ENCODE peak calls at places on chromosome 11, in six cellular contexts. One of them, this sample, is unnamed.

GRCh38 chr11:126886085-126886484 is 114.5 kb downstream of the KIRREL3 start:
- DNase-seq in suprapubic skin: no peak
- DNase-seq in adrenal gland: no peak
- DNase-seq in body of pancreas: no peak
- DNase-seq in HL-60: no peak
- DNase-seq in vagina: no peak
- DNase-seq in this sample: no peak

GRCh38 chr11:8233691-8234424 is 29.8 kb downstream of the LMO1 start:
- DNase-seq in suprapubic skin: no peak
- DNase-seq in vagina: no peak
- DNase-seq in adrenal gland: peak
- DNase-seq in body of pancreas: no peak
- DNase-seq in HL-60: no peak
- DNase-seq in this sample: no peak

GRCh38 chr11:102240502-102240901 is 76.8 kb upstream of the BIRC3 start:
- DNase-seq in HL-60: no peak
- DNase-seq in body of pancreas: no peak
- DNase-seq in suprapubic skin: no peak
- DNase-seq in vagina: no peak
- DNase-seq in adrenal gland: no peak
- DNase-seq in this sample: no peak

GRCh38 chr11:105989124-105989523 is 32.9 kb downstream of the MSANTD4 start:
- DNase-seq in HL-60: no peak
- DNase-seq in adrenal gland: no peak
- DNase-seq in vagina: no peak
- DNase-seq in suprapubic skin: no peak
- DNase-seq in body of pancreas: no peak
- DNase-seq in this sample: no peak

GRCh38 chr11:120569903-120570302 is 58.4 kb downstream of the GRIK4 start:
- DNase-seq in suprapubic skin: peak
- DNase-seq in body of pancreas: no peak
- DNase-seq in HL-60: no peak
- DNase-seq in adrenal gland: no peak
- DNase-seq in vagina: no peak
- DNase-seq in this sample: no peak

GRCh38 chr11:74139151-74139918 is 31.5 kb downstream of the C2CD3 start:
- DNase-seq in vagina: no peak
- DNase-seq in adrenal gland: no peak
- DNase-seq in suprapubic skin: no peak
- DNase-seq in HL-60: no peak
- DNase-seq in body of pancreas: no peak
- DNase-seq in this sample: no peak

GRCh38 chr11:47583844-47584243 is 2.6 kb upstream of the FAM180B start:
- DNase-seq in adrenal gland: no peak
- DNase-seq in HL-60: no peak
- DNase-seq in suprapubic skin: no peak
- DNase-seq in vagina: no peak
- DNase-seq in body of pancreas: no peak
- DNase-seq in this sample: no peak

GRCh38 chr11:762421-763072 is 14.7 kb downstream of the GATD1 start:
- DNase-seq in vagina: no peak
- DNase-seq in adrenal gland: peak
- DNase-seq in suprapubic skin: no peak
- DNase-seq in HL-60: peak
- DNase-seq in body of pancreas: no peak
- DNase-seq in this sample: peak

GRCh38 chr11:12889243-12889642 is 119.9 kb upstream of the RASSF10 start:
- DNase-seq in body of pancreas: no peak
- DNase-seq in HL-60: peak
- DNase-seq in suprapubic skin: no peak
- DNase-seq in vagina: no peak
- DNase-seq in adrenal gland: no peak
- DNase-seq in this sample: no peak

GRCh38 chr11:44860967-44861828 is 89.5 kb downstream of the TP53I11 start:
- DNase-seq in HL-60: no peak
- DNase-seq in suprapubic skin: no peak
- DNase-seq in body of pancreas: no peak
- DNase-seq in adrenal gland: no peak
- DNase-seq in vagina: no peak
- DNase-seq in this sample: no peak

GRCh38 chr11:126039485-126040271 is 23.0 kb downstream of the CDON start:
- DNase-seq in HL-60: no peak
- DNase-seq in adrenal gland: no peak
- DNase-seq in vagina: no peak
- DNase-seq in suprapubic skin: no peak
- DNase-seq in body of pancreas: no peak
- DNase-seq in this sample: no peak

GRCh38 chr11:86228967-86229330 is 15.6 kb upstream of the EED start:
- DNase-seq in HL-60: no peak
- DNase-seq in vagina: no peak
- DNase-seq in body of pancreas: no peak
- DNase-seq in adrenal gland: no peak
- DNase-seq in suprapubic skin: no peak
- DNase-seq in this sample: no peak

GRCh38 chr11:122209619-122210377 is 93.8 kb upstream of the BLID start:
- DNase-seq in vagina: no peak
- DNase-seq in HL-60: no peak
- DNase-seq in adrenal gland: peak
- DNase-seq in suprapubic skin: no peak
- DNase-seq in body of pancreas: peak
- DNase-seq in this sample: no peak

GRCh38 chr11:99068832-99069231 is 48.1 kb downstream of the CNTN5 start:
- DNase-seq in adrenal gland: no peak
- DNase-seq in body of pancreas: no peak
- DNase-seq in vagina: no peak
- DNase-seq in HL-60: no peak
- DNase-seq in suprapubic skin: no peak
- DNase-seq in this sample: no peak

GRCh38 chr11:16981651-16982194 is 32.5 kb downstream of the PLEKHA7 start:
- DNase-seq in suprapubic skin: no peak
- DNase-seq in vagina: no peak
- DNase-seq in body of pancreas: peak
- DNase-seq in HL-60: no peak
- DNase-seq in adrenal gland: no peak
- DNase-seq in this sample: no peak

GRCh38 chr11:70129051-70129592 is 51.0 kb downstream of the ANO1 start:
- DNase-seq in HL-60: no peak
- DNase-seq in adrenal gland: no peak
- DNase-seq in body of pancreas: no peak
- DNase-seq in suprapubic skin: no peak
- DNase-seq in vagina: no peak
- DNase-seq in this sample: no peak

GRCh38 chr11:97454988-97455387 is 1065.2 kb downstream of the JRKL start:
- DNase-seq in vagina: no peak
- DNase-seq in body of pancreas: no peak
- DNase-seq in adrenal gland: no peak
- DNase-seq in HL-60: no peak
- DNase-seq in suprapubic skin: no peak
- DNase-seq in this sample: no peak

GRCh38 chr11:31499576-31500178 is 9.7 kb downstream of the IMMP1L start:
- DNase-seq in vagina: no peak
- DNase-seq in body of pancreas: no peak
- DNase-seq in suprapubic skin: no peak
- DNase-seq in adrenal gland: no peak
- DNase-seq in HL-60: no peak
- DNase-seq in this sample: no peak

GRCh38 chr11:119114351-119114750 is 7.0 kb upstream of the HINFP start:
- DNase-seq in body of pancreas: no peak
- DNase-seq in vagina: no peak
- DNase-seq in HL-60: no peak
- DNase-seq in suprapubic skin: no peak
- DNase-seq in adrenal gland: no peak
- DNase-seq in this sample: no peak

GRCh38 chr11:119112314-119113020 is 5.3 kb downstream of the C2CD2L start:
- DNase-seq in suprapubic skin: no peak
- DNase-seq in HL-60: no peak
- DNase-seq in body of pancreas: no peak
- DNase-seq in vagina: no peak
- DNase-seq in adrenal gland: no peak
- DNase-seq in this sample: no peak

GRCh38 chr11:119115484-119116234 is 5.7 kb upstream of the HINFP start:
- DNase-seq in adrenal gland: peak
- DNase-seq in vagina: no peak
- DNase-seq in suprapubic skin: no peak
- DNase-seq in body of pancreas: no peak
- DNase-seq in HL-60: peak
- DNase-seq in this sample: no peak

GRCh38 chr11:119111361-119111925 is 4.3 kb downstream of the C2CD2L start:
- DNase-seq in suprapubic skin: no peak
- DNase-seq in adrenal gland: no peak
- DNase-seq in body of pancreas: no peak
- DNase-seq in vagina: no peak
- DNase-seq in HL-60: no peak
- DNase-seq in this sample: no peak

GRCh38 chr11:119113716-119114115 is 6.6 kb downstream of the C2CD2L start:
- DNase-seq in vagina: no peak
- DNase-seq in body of pancreas: no peak
- DNase-seq in adrenal gland: no peak
- DNase-seq in suprapubic skin: no peak
- DNase-seq in HL-60: no peak
- DNase-seq in this sample: no peak
- H3K27ac ChIP-seq in vagina: no peak
- H3K27ac ChIP-seq in body of pancreas: no peak
- H3K27ac ChIP-seq in adrenal gland: no peak
- H3K27ac ChIP-seq in suprapubic skin: no peak
- H3K27ac ChIP-seq in HL-60: no peak
- H3K27ac ChIP-seq in this sample: no peak

GRCh38 chr11:29162490-29162889 is 854.3 kb downstream of the KCNA4 start:
- DNase-seq in HL-60: no peak
- DNase-seq in body of pancreas: no peak
- DNase-seq in vagina: no peak
- DNase-seq in suprapubic skin: no peak
- DNase-seq in adrenal gland: no peak
- DNase-seq in this sample: no peak

GRCh38 chr11:29161216-29161615 is 855.6 kb downstream of the KCNA4 start:
- DNase-seq in HL-60: no peak
- DNase-seq in suprapubic skin: no peak
- DNase-seq in vagina: no peak
- DNase-seq in body of pancreas: no peak
- DNase-seq in adrenal gland: no peak
- DNase-seq in this sample: no peak

GRCh38 chr11:29159552-29160465 is 857.0 kb downstream of the KCNA4 start:
- DNase-seq in adrenal gland: peak
- DNase-seq in body of pancreas: peak
- DNase-seq in HL-60: peak
- DNase-seq in suprapubic skin: no peak
- DNase-seq in vagina: no peak
- DNase-seq in this sample: no peak
- TF ChIP-seq CTCF in adrenal gland: peak
- TF ChIP-seq CTCF in body of pancreas: peak
- TF ChIP-seq CTCF in HL-60: peak
- TF ChIP-seq CTCF in suprapubic skin: no peak
- TF ChIP-seq CTCF in vagina: no peak
- TF ChIP-seq CTCF in this sample: peak

GRCh38 chr11:11408436-11409221 is 55.6 kb upstream of the CSNK2A3 start:
- DNase-seq in body of pancreas: no peak
- DNase-seq in suprapubic skin: no peak
- DNase-seq in vagina: no peak
- DNase-seq in HL-60: no peak
- DNase-seq in adrenal gland: no peak
- DNase-seq in this sample: no peak

GRCh38 chr11:11409224-11409623 is 56.2 kb upstream of the CSNK2A3 start:
- DNase-seq in vagina: no peak
- DNase-seq in HL-60: no peak
- DNase-seq in body of pancreas: no peak
- DNase-seq in adrenal gland: no peak
- DNase-seq in suprapubic skin: no peak
- DNase-seq in this sample: no peak

GRCh38 chr11:11406652-11407051 is 53.6 kb upstream of the CSNK2A3 start:
- DNase-seq in HL-60: no peak
- DNase-seq in body of pancreas: no peak
- DNase-seq in vagina: no peak
- DNase-seq in adrenal gland: no peak
- DNase-seq in suprapubic skin: no peak
- DNase-seq in this sample: no peak

GRCh38 chr11:11407065-11407737 is 54.2 kb upstream of the CSNK2A3 start:
- DNase-seq in body of pancreas: no peak
- DNase-seq in HL-60: peak
- DNase-seq in suprapubic skin: no peak
- DNase-seq in vagina: no peak
- DNase-seq in adrenal gland: peak
- DNase-seq in this sample: no peak

DNA sequence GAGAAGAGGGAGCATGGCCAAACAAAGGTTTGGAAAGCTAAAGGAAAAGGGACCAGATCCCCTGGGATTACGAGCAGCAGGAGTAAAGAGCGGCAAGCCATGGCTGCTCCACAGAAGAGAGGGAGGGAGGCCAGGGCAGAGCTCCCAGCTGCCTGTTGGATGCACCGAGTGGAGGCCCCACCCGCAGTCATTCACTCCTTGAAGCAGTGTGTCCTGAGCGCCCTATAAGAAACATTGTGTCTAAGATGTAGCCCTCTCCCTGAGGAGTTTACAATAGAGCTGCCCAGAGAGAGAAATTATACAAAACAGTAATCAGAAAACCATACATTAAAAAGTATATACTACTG is 54.7 kb upstream of the CSNK2A3 start:
- DNase-seq in body of pancreas: no peak
- DNase-seq in suprapubic skin: no peak
- DNase-seq in vagina: no peak
- DNase-seq in HL-60: no peak
- DNase-seq in adrenal gland: no peak
- DNase-seq in this sample: no peak
- H3K27ac ChIP-seq in body of pancreas: no peak
- H3K27ac ChIP-seq in suprapubic skin: no peak
- H3K27ac ChIP-seq in vagina: peak
- H3K27ac ChIP-seq in HL-60: no peak
- H3K27ac ChIP-seq in adrenal gland: no peak
- H3K27ac ChIP-seq in this sample: no peak

DNA sequence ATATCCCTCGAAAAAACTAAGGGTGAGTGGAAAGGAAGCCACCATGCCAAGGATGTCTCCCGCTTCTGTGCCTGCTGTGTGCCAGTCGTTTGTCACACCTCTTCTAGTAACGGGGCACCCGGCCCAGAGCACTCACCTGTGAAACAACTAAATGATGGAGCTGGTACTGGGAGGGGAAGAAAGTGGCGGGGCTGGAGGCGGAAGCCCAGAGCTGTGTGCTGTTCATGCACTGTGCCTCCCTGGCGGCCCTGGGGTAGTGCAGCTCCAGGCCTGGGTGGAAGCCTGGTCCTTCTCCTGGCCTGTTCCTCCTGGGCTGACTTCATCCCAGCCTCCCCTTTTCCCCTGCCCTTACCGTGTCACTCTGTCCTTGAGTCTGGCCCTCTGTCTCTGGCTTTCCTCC is 130.2 kb downstream of the CEP164 start:
- DNase-seq in suprapubic skin: no peak
- DNase-seq in body of pancreas: no peak
- DNase-seq in adrenal gland: no peak
- DNase-seq in vagina: no peak
- DNase-seq in HL-60: no peak
- DNase-seq in this sample: no peak
- TF ChIP-seq CTCF in suprapubic skin: no peak
- TF ChIP-seq CTCF in body of pancreas: peak
- TF ChIP-seq CTCF in adrenal gland: no peak
- TF ChIP-seq CTCF in vagina: no peak
- TF ChIP-seq CTCF in HL-60: no peak
- TF ChIP-seq CTCF in this sample: no peak

GRCh38 chr11:64303109-64304031 is 2.0 kb upstream of the ESRRA start:
- DNase-seq in body of pancreas: no peak
- DNase-seq in vagina: no peak
- DNase-seq in suprapubic skin: no peak
- DNase-seq in HL-60: no peak
- DNase-seq in adrenal gland: no peak
- DNase-seq in this sample: no peak
- H3K27ac ChIP-seq in body of pancreas: peak
- H3K27ac ChIP-seq in vagina: peak
- H3K27ac ChIP-seq in suprapubic skin: peak
- H3K27ac ChIP-seq in HL-60: no peak
- H3K27ac ChIP-seq in adrenal gland: peak
- H3K27ac ChIP-seq in this sample: no peak

This sample was measured in keratinocyte.